ENCODE peak calls at places on chromosomes 11 and 22, in six cellular contexts. F is psoas muscle, S is HCT116, H is ovary, O is spleen, K is brain microvascular endothelial cell. M is an unnamed sample.
A peak's percentile ranks its signal among the peaks of the same experiment; 100 is the strongest.

GRCh38 chr11:110362916-110363574 is 66.6 kb upstream of the RDX start:
- DNase-seq in F (no peak), S (peak; percentile 34), H (no peak), O (no peak), K (peak; percentile 3), M (no peak)

GRCh38 chr11:674406-674805 is 20.6 kb downstream of the DEAF1 start:
- DNase-seq in F (no peak), S (no peak), H (no peak), O (no peak), K (no peak), M (no peak)

GRCh38 chr11:64694821-64695365 is 28.1 kb downstream of the NRXN2 start:
- DNase-seq in F (no peak), S (no peak), H (no peak), O (peak; percentile 82), K (no peak), M (no peak)

GRCh38 chr22:49880281-49880680 is 26.6 kb downstream of the ZBED4 start:
- DNase-seq in F (no peak), S (no peak), H (no peak), O (peak; percentile 73), K (no peak), M (no peak)

GRCh38 chr11:99803501-99803900 is 782.8 kb downstream of the CNTN5 start:
- DNase-seq in F (no peak), S (no peak), H (no peak), O (no peak), K (no peak), M (no peak)

GRCh38 chr11:30392221-30392784 is 69.4 kb downstream of the ARL14EP start:
- DNase-seq in F (no peak), S (no peak), H (no peak), O (no peak), K (no peak), M (no peak)

GRCh38 chr22:37214431-37215025 is 2.3 kb upstream of the SSTR3 start:
- DNase-seq in F (peak; percentile 39), S (no peak), H (no peak), O (peak; percentile 69), K (no peak), M (no peak)

GRCh38 chr11:12164061-12165014 is 53.9 kb downstream of the MICAL2 start:
- DNase-seq in F (no peak), S (peak; percentile 93), H (no peak), O (no peak), K (peak; percentile 77), M (peak; percentile 72)

GRCh38 chr11:121716060-121716459 is 263.3 kb upstream of the SORL1-AS1 start:
- DNase-seq in F (no peak), S (no peak), H (no peak), O (no peak), K (peak; percentile 8), M (no peak)

GRCh38 chr11:64016512-64016911 is 19.2 kb upstream of the FLRT1 start:
- DNase-seq in F (no peak), S (no peak), H (no peak), O (no peak), K (no peak), M (no peak)

GRCh38 chr11:108967571-108967970 is 302.7 kb downstream of the DDX10 start:
- DNase-seq in F (no peak), S (no peak), H (no peak), O (no peak), K (no peak), M (no peak)

GRCh38 chr11:66951135-66951534 is 7.0 kb downstream of the PC start:
- DNase-seq in F (no peak), S (no peak), H (no peak), O (no peak), K (no peak), M (no peak)
- TF ChIP-seq CTCF in F (no peak), S (peak; percentile 28), H (no peak), O (no peak), K (peak; percentile 39), M (no peak)

DNA sequence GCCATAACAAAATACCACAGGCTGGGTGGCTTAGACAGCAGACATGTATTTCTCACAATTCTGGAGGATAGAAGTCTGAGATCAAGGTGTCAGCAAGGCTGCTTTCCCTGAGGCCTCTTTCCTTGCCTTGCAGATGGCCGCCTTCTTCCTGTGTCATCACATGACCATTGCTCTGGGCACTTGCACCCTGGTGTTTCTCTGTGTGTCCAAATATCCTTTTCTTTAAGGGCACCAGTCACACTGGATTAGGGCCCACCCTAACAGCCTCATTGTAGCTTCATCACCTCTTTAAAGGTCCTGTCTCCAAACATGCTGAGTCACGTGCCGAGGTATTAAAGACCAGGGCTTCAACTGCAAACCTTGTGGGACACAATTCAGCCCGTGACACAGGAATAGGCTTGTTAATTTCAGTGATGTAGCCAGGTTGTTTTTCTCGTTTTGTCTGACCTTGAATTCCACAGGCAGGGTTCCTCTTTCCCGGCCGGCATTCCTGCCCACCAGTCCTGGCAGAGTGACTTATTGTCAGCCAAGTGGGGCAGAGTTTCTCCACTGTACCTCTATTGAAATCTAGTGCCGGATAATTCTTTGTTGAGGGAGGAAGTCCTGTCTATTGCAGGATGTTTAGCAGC is 100.1 kb downstream of the KCNQ1OT1 start:
- DNase-seq in F (no peak), S (no peak), H (no peak), O (no peak), K (no peak), M (peak; percentile 4)
- H3K27me3 ChIP-seq in F (no peaks in the 10 kb centered on the region), S (no peaks in the 10 kb centered on the region), H (no peaks in the 10 kb centered on the region), O (no peaks in the 10 kb centered on the region), K (no peaks in the 10 kb centered on the region), M (no peaks in the 10 kb centered on the region)

GRCh38 chr11:79078999-79079398 is 361.8 kb downstream of the TENM4 start:
- DNase-seq in F (no peak), S (no peak), H (no peak), O (no peak), K (no peak), M (no peak)
- TF ChIP-seq CTCF in F (no peak), S (no peak), H (no peak), O (no peak), K (no peak), M (no peak)

GRCh38 chr22:45010532-45010900 is 711 bp upstream of the PHF21B start:
- DNase-seq in F (no peak), S (no peak), H (no peak), O (no peak), K (no peak), M (no peak)
- H3K27me3 ChIP-seq in F (peaks cover 12% of the 10 kb centered on the region), S (peaks cover 4% of the 10 kb centered on the region), H (no peaks in the 10 kb centered on the region), O (peaks cover 87% of the 10 kb centered on the region), K (peaks cover 53% of the 10 kb centered on the region), M (peaks cover 17% of the 10 kb centered on the region)

M was measured in bronchial epithelial cell.